ENCODE peak calls at places on chromosomes 2 and 18, in eight cellular contexts. One of them, this sample, is unnamed.

GRCh38 chr2:20185176-20186022 is 39.5 kb downstream of the SDC1 start:
- DNase-seq in epithelial cell of proximal tubule: peak
- DNase-seq in Caki2: peak
- DNase-seq in thyroid gland: no peak
- DNase-seq in choroid plexus epithelial cell: peak
- DNase-seq in uterus: no peak
- DNase-seq in EH: peak
- DNase-seq in GM03348: no peak
- DNase-seq in this sample: no peak

GRCh38 chr2:177758591-177759371 is 313.8 kb downstream of the PDE11A start:
- DNase-seq in epithelial cell of proximal tubule: no peak
- DNase-seq in Caki2: peak
- DNase-seq in thyroid gland: no peak
- DNase-seq in choroid plexus epithelial cell: peak
- DNase-seq in uterus: peak
- DNase-seq in EH: peak
- DNase-seq in GM03348: peak
- DNase-seq in this sample: peak

GRCh38 chr2:215439980-215440512 is 4.2 kb upstream of the FN1 start:
- DNase-seq in epithelial cell of proximal tubule: no peak
- DNase-seq in Caki2: peak
- DNase-seq in thyroid gland: no peak
- DNase-seq in choroid plexus epithelial cell: no peak
- DNase-seq in uterus: no peak
- DNase-seq in EH: no peak
- DNase-seq in GM03348: no peak
- DNase-seq in this sample: no peak

GRCh38 chr2:9169310-9170107 is 37.1 kb upstream of the ASAP2 start:
- DNase-seq in epithelial cell of proximal tubule: no peak
- DNase-seq in Caki2: no peak
- DNase-seq in thyroid gland: no peak
- DNase-seq in choroid plexus epithelial cell: no peak
- DNase-seq in uterus: no peak
- DNase-seq in EH: no peak
- DNase-seq in GM03348: no peak
- DNase-seq in this sample: no peak

GRCh38 chr2:129888896-129889295 is 90.6 kb upstream of the RAB6C start:
- DNase-seq in epithelial cell of proximal tubule: no peak
- DNase-seq in Caki2: no peak
- DNase-seq in thyroid gland: no peak
- DNase-seq in choroid plexus epithelial cell: peak
- DNase-seq in uterus: no peak
- DNase-seq in EH: peak
- DNase-seq in GM03348: peak
- DNase-seq in this sample: peak

GRCh38 chr2:167570370-167570769 is 677.0 kb downstream of the STK39 start:
- DNase-seq in epithelial cell of proximal tubule: no peak
- DNase-seq in Caki2: no peak
- DNase-seq in thyroid gland: no peak
- DNase-seq in choroid plexus epithelial cell: no peak
- DNase-seq in uterus: no peak
- DNase-seq in EH: no peak
- DNase-seq in GM03348: no peak
- DNase-seq in this sample: no peak

GRCh38 chr18:48002933-48003365 is 72.5 kb upstream of the SMAD2 start:
- DNase-seq in epithelial cell of proximal tubule: peak
- DNase-seq in Caki2: peak
- DNase-seq in thyroid gland: no peak
- DNase-seq in choroid plexus epithelial cell: peak
- DNase-seq in uterus: peak
- DNase-seq in EH: peak
- DNase-seq in GM03348: no peak
- DNase-seq in this sample: no peak

GRCh38 chr2:15565392-15565791 is 4.3 kb upstream of the NBAS start:
- DNase-seq in epithelial cell of proximal tubule: no peak
- DNase-seq in Caki2: no peak
- DNase-seq in thyroid gland: no peak
- DNase-seq in choroid plexus epithelial cell: no peak
- DNase-seq in uterus: no peak
- DNase-seq in EH: no peak
- DNase-seq in GM03348: no peak
- DNase-seq in this sample: no peak

GRCh38 chr2:206955253-206955652 is 15.9 kb downstream of the CPO start:
- DNase-seq in epithelial cell of proximal tubule: no peak
- DNase-seq in Caki2: no peak
- DNase-seq in thyroid gland: no peak
- DNase-seq in choroid plexus epithelial cell: no peak
- DNase-seq in uterus: no peak
- DNase-seq in EH: no peak
- DNase-seq in GM03348: no peak
- DNase-seq in this sample: no peak

GRCh38 chr2:24333019-24333540 is 27.3 kb downstream of the ITSN2 start:
- DNase-seq in epithelial cell of proximal tubule: no peak
- DNase-seq in Caki2: no peak
- DNase-seq in thyroid gland: no peak
- DNase-seq in choroid plexus epithelial cell: no peak
- DNase-seq in uterus: no peak
- DNase-seq in EH: no peak
- DNase-seq in GM03348: no peak
- DNase-seq in this sample: no peak

GRCh38 chr2:39265315-39265714 is 21.5 kb upstream of the CDKL4 start:
- DNase-seq in epithelial cell of proximal tubule: no peak
- DNase-seq in Caki2: no peak
- DNase-seq in thyroid gland: no peak
- DNase-seq in choroid plexus epithelial cell: no peak
- DNase-seq in uterus: no peak
- DNase-seq in EH: no peak
- DNase-seq in GM03348: no peak
- DNase-seq in this sample: no peak

GRCh38 chr18:713135-713490 is 683 bp upstream of the ENOSF1 start:
- DNase-seq in epithelial cell of proximal tubule: no peak
- DNase-seq in Caki2: no peak
- DNase-seq in thyroid gland: no peak
- DNase-seq in choroid plexus epithelial cell: no peak
- DNase-seq in uterus: no peak
- DNase-seq in EH: no peak
- DNase-seq in GM03348: no peak
- DNase-seq in this sample: no peak

GRCh38 chr2:47300609-47301276 is 102.2 kb upstream of the MSH2 start:
- DNase-seq in epithelial cell of proximal tubule: no peak
- DNase-seq in Caki2: no peak
- DNase-seq in thyroid gland: no peak
- DNase-seq in choroid plexus epithelial cell: no peak
- DNase-seq in uterus: no peak
- DNase-seq in EH: no peak
- DNase-seq in GM03348: no peak
- DNase-seq in this sample: no peak

GRCh38 chr18:9612215-9612830 is 2.0 kb downstream of the PPP4R1 start:
- DNase-seq in epithelial cell of proximal tubule: no peak
- DNase-seq in Caki2: peak
- DNase-seq in thyroid gland: peak
- DNase-seq in choroid plexus epithelial cell: peak
- DNase-seq in uterus: no peak
- DNase-seq in EH: peak
- DNase-seq in GM03348: peak
- DNase-seq in this sample: peak

GRCh38 chr2:37786854-37787253 is 115.4 kb upstream of the CDC42EP3 start:
- DNase-seq in epithelial cell of proximal tubule: no peak
- DNase-seq in Caki2: peak
- DNase-seq in thyroid gland: peak
- DNase-seq in choroid plexus epithelial cell: no peak
- DNase-seq in uterus: no peak
- DNase-seq in EH: no peak
- DNase-seq in GM03348: no peak
- DNase-seq in this sample: no peak

GRCh38 chr18:62425465-62426190 is 97.2 kb upstream of the ZCCHC2 start:
- DNase-seq in epithelial cell of proximal tubule: peak
- DNase-seq in Caki2: peak
- DNase-seq in thyroid gland: peak
- DNase-seq in choroid plexus epithelial cell: peak
- DNase-seq in uterus: peak
- DNase-seq in EH: peak
- DNase-seq in GM03348: peak
- DNase-seq in this sample: peak

GRCh38 chr18:48540329-48541025 is 1.6 kb downstream of the CTIF start:
- DNase-seq in epithelial cell of proximal tubule: no peak
- DNase-seq in Caki2: peak
- DNase-seq in thyroid gland: peak
- DNase-seq in choroid plexus epithelial cell: peak
- DNase-seq in uterus: peak
- DNase-seq in EH: peak
- DNase-seq in GM03348: peak
- DNase-seq in this sample: peak

GRCh38 chr18:43952398-43952797 is 675.1 kb upstream of the SYT4 start:
- DNase-seq in epithelial cell of proximal tubule: no peak
- DNase-seq in Caki2: no peak
- DNase-seq in thyroid gland: no peak
- DNase-seq in choroid plexus epithelial cell: no peak
- DNase-seq in uterus: no peak
- DNase-seq in EH: no peak
- DNase-seq in GM03348: no peak
- DNase-seq in this sample: no peak

GRCh38 chr2:156852681-156853080 is 404.8 kb upstream of the GALNT5 start:
- DNase-seq in epithelial cell of proximal tubule: no peak
- DNase-seq in Caki2: no peak
- DNase-seq in thyroid gland: no peak
- DNase-seq in choroid plexus epithelial cell: no peak
- DNase-seq in uterus: no peak
- DNase-seq in EH: no peak
- DNase-seq in GM03348: no peak
- DNase-seq in this sample: no peak

GRCh38 chr18:76468345-76469275 is 26.4 kb downstream of the ZNF516 start:
- DNase-seq in epithelial cell of proximal tubule: no peak
- DNase-seq in Caki2: no peak
- DNase-seq in thyroid gland: no peak
- DNase-seq in choroid plexus epithelial cell: no peak
- DNase-seq in uterus: peak
- DNase-seq in EH: peak
- DNase-seq in GM03348: no peak
- DNase-seq in this sample: no peak

GRCh38 chr2:239814917-239815637 is 210.1 kb downstream of the NDUFA10 start:
- DNase-seq in epithelial cell of proximal tubule: no peak
- DNase-seq in Caki2: no peak
- DNase-seq in thyroid gland: peak
- DNase-seq in choroid plexus epithelial cell: no peak
- DNase-seq in uterus: peak
- DNase-seq in EH: no peak
- DNase-seq in GM03348: no peak
- DNase-seq in this sample: no peak

GRCh38 chr2:151878655-151879563 is 50.7 kb upstream of the ARL5A start:
- DNase-seq in epithelial cell of proximal tubule: peak
- DNase-seq in Caki2: no peak
- DNase-seq in thyroid gland: no peak
- DNase-seq in choroid plexus epithelial cell: peak
- DNase-seq in uterus: no peak
- DNase-seq in EH: peak
- DNase-seq in GM03348: no peak
- DNase-seq in this sample: peak

GRCh38 chr2:212711851-212712250 is 173.2 kb upstream of the ERBB4 start:
- DNase-seq in epithelial cell of proximal tubule: no peak
- DNase-seq in Caki2: peak
- DNase-seq in thyroid gland: no peak
- DNase-seq in choroid plexus epithelial cell: peak
- DNase-seq in uterus: no peak
- DNase-seq in EH: peak
- DNase-seq in GM03348: peak
- DNase-seq in this sample: no peak

GRCh38 chr2:55123851-55124269 is 73.6 kb upstream of the RTN4 start:
- DNase-seq in epithelial cell of proximal tubule: no peak
- DNase-seq in Caki2: no peak
- DNase-seq in thyroid gland: no peak
- DNase-seq in choroid plexus epithelial cell: no peak
- DNase-seq in uterus: no peak
- DNase-seq in EH: no peak
- DNase-seq in GM03348: no peak
- DNase-seq in this sample: no peak

GRCh38 chr2:62156861-62157496 is 38.9 kb upstream of the B3GNT2 start:
- DNase-seq in epithelial cell of proximal tubule: no peak
- DNase-seq in Caki2: no peak
- DNase-seq in thyroid gland: peak
- DNase-seq in choroid plexus epithelial cell: no peak
- DNase-seq in uterus: no peak
- DNase-seq in EH: peak
- DNase-seq in GM03348: no peak
- DNase-seq in this sample: no peak

GRCh38 chr18:59085797-59086196 is 53.9 kb upstream of the SEC11C start:
- DNase-seq in epithelial cell of proximal tubule: peak
- DNase-seq in Caki2: no peak
- DNase-seq in thyroid gland: no peak
- DNase-seq in choroid plexus epithelial cell: no peak
- DNase-seq in uterus: no peak
- DNase-seq in EH: peak
- DNase-seq in GM03348: peak
- DNase-seq in this sample: no peak

GRCh38 chr2:119921825-119922224 is 91.1 kb upstream of the EPB41L5 start:
- DNase-seq in epithelial cell of proximal tubule: no peak
- DNase-seq in Caki2: no peak
- DNase-seq in thyroid gland: no peak
- DNase-seq in choroid plexus epithelial cell: no peak
- DNase-seq in uterus: no peak
- DNase-seq in EH: no peak
- DNase-seq in GM03348: no peak
- DNase-seq in this sample: no peak

GRCh38 chr2:10372862-10373240 is 70.1 kb downstream of the HPCAL1 start:
- DNase-seq in epithelial cell of proximal tubule: no peak
- DNase-seq in Caki2: no peak
- DNase-seq in thyroid gland: no peak
- DNase-seq in choroid plexus epithelial cell: no peak
- DNase-seq in uterus: no peak
- DNase-seq in EH: no peak
- DNase-seq in GM03348: no peak
- DNase-seq in this sample: no peak

GRCh38 chr2:146037334-146037870 is 1517.5 kb upstream of the ZEB2 start:
- DNase-seq in epithelial cell of proximal tubule: no peak
- DNase-seq in Caki2: no peak
- DNase-seq in thyroid gland: no peak
- DNase-seq in choroid plexus epithelial cell: no peak
- DNase-seq in uterus: no peak
- DNase-seq in EH: peak
- DNase-seq in GM03348: no peak
- DNase-seq in this sample: peak

GRCh38 chr2:161004379-161004778 is 155.8 kb upstream of the TANK start:
- DNase-seq in epithelial cell of proximal tubule: no peak
- DNase-seq in Caki2: no peak
- DNase-seq in thyroid gland: no peak
- DNase-seq in choroid plexus epithelial cell: peak
- DNase-seq in uterus: no peak
- DNase-seq in EH: peak
- DNase-seq in GM03348: peak
- DNase-seq in this sample: peak

GRCh38 chr18:63320690-63321265 is 1.2 kb upstream of the BCL2 start:
- DNase-seq in epithelial cell of proximal tubule: no peak
- DNase-seq in Caki2: no peak
- DNase-seq in thyroid gland: peak
- DNase-seq in choroid plexus epithelial cell: peak
- DNase-seq in uterus: peak
- DNase-seq in EH: peak
- DNase-seq in GM03348: no peak
- DNase-seq in this sample: peak

GRCh38 chr2:43438342-43438741 is 157.5 kb downstream of the THADA start:
- DNase-seq in epithelial cell of proximal tubule: no peak
- DNase-seq in Caki2: no peak
- DNase-seq in thyroid gland: no peak
- DNase-seq in choroid plexus epithelial cell: no peak
- DNase-seq in uterus: no peak
- DNase-seq in EH: no peak
- DNase-seq in GM03348: no peak
- DNase-seq in this sample: no peak

GRCh38 chr2:134023854-134024253 is 230.0 kb upstream of the MGAT5 start:
- DNase-seq in epithelial cell of proximal tubule: no peak
- DNase-seq in Caki2: no peak
- DNase-seq in thyroid gland: no peak
- DNase-seq in choroid plexus epithelial cell: no peak
- DNase-seq in uterus: no peak
- DNase-seq in EH: no peak
- DNase-seq in GM03348: no peak
- DNase-seq in this sample: no peak

GRCh38 chr18:11506871-11507270 is 102.5 kb upstream of the SLC35G4 start:
- DNase-seq in epithelial cell of proximal tubule: no peak
- DNase-seq in Caki2: no peak
- DNase-seq in thyroid gland: no peak
- DNase-seq in choroid plexus epithelial cell: peak
- DNase-seq in uterus: no peak
- DNase-seq in EH: no peak
- DNase-seq in GM03348: no peak
- DNase-seq in this sample: no peak